ENCODE peak calls at places on chromosomes 6 and 20, in seven cellular contexts. G is heart left ventricle, W is transverse colon, A is SK-N-SH, X is cardiac muscle cell, L is uterus, N is left ventricle myocardium inferior. U is an unnamed sample.

GRCh38 chr6:135265278-135265677 is 84.2 kb downstream of the MYB start:
- DNase-seq in A (no peak), L (no peak), W (no peak), N (no peak), G (no peak), X (no peak), U (no peak)

GRCh38 chr6:157049126-157049525 is 271.9 kb downstream of the ARID1B start:
- DNase-seq in N (no peak), W (no peak), A (no peak), X (no peak), G (no peak), L (no peak), U (no peak)

GRCh38 chr20:17611290-17611539 is 41.3 kb downstream of the DSTN start:
- DNase-seq in L (no peak), W (no peak), A (no peak), N (no peak), G (no peak), X (no peak), U (no peak)

GRCh38 chr6:36069573-36069972 is 42.0 kb downstream of the MAPK14 start:
- DNase-seq in W (no peak), N (no peak), X (peak; percentile 12), G (no peak), L (no peak), A (no peak), U (no peak)

GRCh38 chr20:36830791-36831691 is 44.9 kb upstream of the TLDC2 start:
- DNase-seq in X (peak; percentile 43), W (no peak), L (peak; percentile 76), A (peak; percentile 61), G (peak; percentile 91), N (peak; percentile 80), U (no peak)

GRCh38 chr6:144095134-144096002 is at the start of gene SF3B5:
- DNase-seq in G (peak; percentile 99), L (peak; percentile 99), N (peak; percentile 98), A (peak; percentile 90), W (peak; percentile 99), X (peak; percentile 100), U (peak; percentile 100)

GRCh38 chr6:115053169-115053860 is 710.5 kb upstream of the HS3ST5 start:
- DNase-seq in G (no peak), W (no peak), X (no peak), L (no peak), N (no peak), A (no peak), U (no peak)

GRCh38 chr20:2751868-2752630 is 48.4 kb downstream of the CPXM1 start:
- DNase-seq in L (no peak), X (peak; percentile 28), W (peak; percentile 50), A (no peak), N (no peak), G (no peak), U (peak; percentile 60)

GRCh38 chr6:144575327-144575726 is 290.2 kb downstream of the UTRN start:
- DNase-seq in W (no peak), X (no peak), G (no peak), L (no peak), A (no peak), N (no peak), U (no peak)

DNA sequence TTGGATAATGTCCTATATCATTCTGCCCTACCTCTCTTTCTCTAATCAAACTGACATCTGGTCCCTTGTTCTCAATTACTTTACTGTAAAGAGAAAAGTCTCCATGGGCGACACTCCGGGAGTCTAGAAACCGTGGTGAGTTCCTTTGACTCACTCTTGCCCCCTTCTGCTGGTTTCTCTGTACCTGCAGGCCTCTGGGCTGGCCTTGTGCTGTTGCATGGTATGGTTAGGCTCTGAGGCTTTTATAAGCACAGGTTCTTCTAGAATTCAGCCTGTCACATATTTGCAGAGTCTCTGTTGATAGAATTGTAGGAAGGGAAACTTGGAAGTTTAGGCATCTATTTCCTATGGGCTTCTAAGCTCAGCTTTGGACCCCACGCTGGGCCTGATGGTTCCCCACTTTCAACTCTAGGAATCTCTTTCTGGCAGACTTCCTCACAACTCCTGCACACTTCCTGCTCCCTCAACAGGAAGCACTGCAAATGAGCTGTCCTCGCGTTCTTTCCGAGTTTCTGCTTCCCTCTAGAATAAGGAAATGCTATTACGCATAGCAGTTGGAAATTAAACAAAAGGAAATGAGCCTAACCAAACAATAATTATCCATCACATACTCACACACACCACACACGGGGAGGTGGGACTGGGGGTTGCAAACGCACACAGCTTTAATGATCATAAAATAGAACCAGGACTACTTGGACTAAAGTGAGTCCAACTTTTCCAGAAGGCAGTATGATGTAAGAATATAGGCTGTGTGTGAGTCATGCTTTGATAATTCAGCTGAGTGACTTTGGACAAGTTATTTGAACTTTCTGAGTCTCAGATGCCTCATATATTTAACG is 683.3 kb downstream of the QKI start:
- DNase-seq in N (no peak), L (peak; percentile 38), X (peak; percentile 29), G (peak; percentile 68), W (no peak), A (no peak), U (peak; percentile 69)
- TF ChIP-seq CTCF in N (peak; percentile 59), L (no peak), X (peak; percentile 15), G (peak; percentile 25), W (no peak), A (no peak), U (no peak)

GRCh38 chr6:49551866-49552129 is 1.3 kb downstream of the C6orf141 start:
- DNase-seq in L (no peak), X (no peak), N (no peak), G (no peak), A (no peak), W (no peak), U (no peak)

GRCh38 chr6:49552596-49552995 is 2.1 kb downstream of the C6orf141 start:
- DNase-seq in L (no peak), N (no peak), X (no peak), W (no peak), G (no peak), A (no peak), U (no peak)

GRCh38 chr6:49555951-49556350 is 5.5 kb downstream of the C6orf141 start:
- DNase-seq in W (no peak), A (no peak), G (no peak), X (no peak), N (no peak), L (no peak), U (peak; percentile 26)

GRCh38 chr6:49551126-49551865 is 828 bp downstream of the C6orf141 start:
- DNase-seq in W (peak; percentile 25), A (no peak), N (no peak), X (peak; percentile 36), L (no peak), G (no peak), U (peak; percentile 63)

DNA sequence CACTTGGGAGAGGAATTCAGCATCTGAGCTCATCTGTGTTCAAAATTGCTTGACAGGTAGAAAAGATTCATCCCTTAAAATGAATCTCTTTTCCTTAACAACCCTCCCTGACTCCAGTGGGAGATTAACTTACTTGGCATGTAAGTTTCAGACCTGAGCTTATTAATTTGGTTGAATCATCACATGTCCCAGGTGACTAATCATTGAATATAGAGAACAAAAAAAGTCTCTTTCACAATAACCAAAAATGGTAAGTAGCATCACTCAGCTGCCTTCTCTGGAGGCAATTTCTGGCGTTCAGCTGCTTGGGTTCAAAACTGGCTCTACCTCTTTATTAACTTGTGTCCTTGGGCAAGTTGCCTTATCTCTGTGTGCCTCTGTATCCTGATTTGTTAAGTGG is 2.9 kb downstream of the C6orf141 start:
- DNase-seq in G (no peak), A (no peak), N (no peak), W (no peak), X (no peak), L (no peak), U (no peak)
- H3K4me1 ChIP-seq in G (no peaks in the 10 kb centered on the region), A (no peaks in the 10 kb centered on the region), N (peaks cover 23% of the 10 kb centered on the region), W (peaks cover 42% of the 10 kb centered on the region), X (peaks cover 13% of the 10 kb centered on the region), L (no peaks in the 10 kb centered on the region), U (peaks cover 42% of the 10 kb centered on the region)

GRCh38 chr20:60101201-60101893 is 143.1 kb downstream of the CDH26 start:
- DNase-seq in N (no peak), G (no peak), X (no peak), W (no peak), L (no peak), A (no peak), U (no peak)
- TF ChIP-seq CTCF in N (no peak), G (no peak), X (no peak), W (no peak), L (no peak), A (no peak), U (no peak)

GRCh38 chr6:56282391-56282790 is 35.0 kb upstream of the COL21A1 start:
- DNase-seq in X (no peak), L (no peak), W (no peak), A (no peak), N (no peak), G (no peak), U (no peak)
- H3K4me1 ChIP-seq in X (no peaks in the 10 kb centered on the region), L (no peaks in the 10 kb centered on the region), W (peaks cover 9% of the 10 kb centered on the region), A (no peaks in the 10 kb centered on the region), N (no peaks in the 10 kb centered on the region), G (no peaks in the 10 kb centered on the region), U (peaks cover 25% of the 10 kb centered on the region)

GRCh38 chr6:108566406-108566805 is 5.7 kb downstream of the FOXO3 start:
- DNase-seq in W (no peak), X (no peak), G (no peak), N (no peak), A (no peak), L (no peak), U (no peak)

GRCh38 chr6:108564178-108564577 is 3.5 kb downstream of the FOXO3 start:
- DNase-seq in G (no peak), A (no peak), N (no peak), L (no peak), X (no peak), W (no peak), U (no peak)

GRCh38 chr6:108565091-108565766 is 4.5 kb downstream of the FOXO3 start:
- DNase-seq in A (no peak), G (no peak), W (no peak), X (no peak), L (no peak), N (no peak), U (no peak)

GRCh38 chr6:108568101-108568500 is 7.4 kb downstream of the FOXO3 start:
- DNase-seq in G (no peak), L (no peak), A (no peak), X (no peak), N (no peak), W (no peak), U (no peak)

GRCh38 chr6:108565893-108566292 is 5.2 kb downstream of the FOXO3 start:
- DNase-seq in W (peak; percentile 36), G (peak; percentile 69), L (peak; percentile 87), N (no peak), A (no peak), X (no peak), U (no peak)
- TF ChIP-seq CTCF in W (no peak), G (no peak), L (no peak), N (peak; percentile 35), A (peak; percentile 24), X (peak; percentile 22), U (no peak)

DNA sequence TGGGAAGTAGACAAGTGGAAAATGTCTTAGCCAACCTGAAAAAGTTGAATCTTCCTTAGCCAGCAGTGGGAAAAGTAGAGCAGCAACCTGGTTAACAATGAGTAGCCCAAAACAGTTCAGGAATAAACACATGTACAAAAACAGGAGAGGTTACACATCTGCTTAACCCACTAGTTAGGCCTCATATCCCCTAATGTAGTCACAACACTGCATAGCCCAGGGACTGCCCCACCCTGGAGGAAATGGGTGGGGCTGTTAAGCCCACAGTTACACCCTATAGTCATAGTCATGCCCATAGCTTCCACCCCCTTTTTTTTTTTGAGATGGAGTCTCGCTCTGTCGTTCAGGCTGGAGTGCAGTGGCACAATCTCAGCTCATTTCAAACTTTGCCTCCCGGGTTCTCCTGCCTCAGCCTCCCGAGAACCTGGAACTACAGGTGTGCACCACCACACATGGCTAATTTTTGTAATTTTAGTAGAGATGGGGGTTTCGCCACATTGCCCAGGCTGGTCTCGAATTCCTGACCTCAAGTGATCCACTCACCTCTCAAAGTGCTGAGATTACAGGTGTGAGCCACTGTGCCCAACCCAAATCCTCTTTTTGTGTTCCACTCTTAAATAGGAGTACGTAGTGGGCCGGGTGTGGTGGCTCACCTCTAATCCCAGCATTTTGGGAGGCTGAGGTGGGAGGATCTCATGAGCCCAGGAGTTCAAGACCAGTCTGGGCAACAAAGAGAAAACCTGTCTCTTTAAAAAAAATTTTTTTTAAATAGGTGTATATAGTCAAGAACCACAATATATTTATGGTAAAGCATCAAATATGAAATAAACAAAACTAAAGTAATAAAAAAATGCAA is 24.5 kb downstream of the ILRUN start:
- DNase-seq in A (no peak), W (peak; percentile 68), G (peak; percentile 48), X (no peak), N (no peak), L (no peak), U (peak; percentile 54)
- H3K4me1 ChIP-seq in A (peaks cover 19% of the 10 kb centered on the region), W (peaks cover 54% of the 10 kb centered on the region), G (peaks cover 8% of the 10 kb centered on the region), X (no peaks in the 10 kb centered on the region), N (peaks cover 45% of the 10 kb centered on the region), L (peaks cover 3% of the 10 kb centered on the region), U (peaks cover 32% of the 10 kb centered on the region)

U was measured in A673.